ENCODE peak calls at places on chromosomes 11 and 22, in four cellular contexts. One of them, this sample, is unnamed.

GRCh38 chr22:49400136-49400865 is 427.4 kb downstream of the BRD1 start:
- DNase-seq in CD8-positive, alpha-beta T cell: no peak
- DNase-seq in astrocyte of the cerebellum: peak
- DNase-seq in AG10803: no peak
- DNase-seq in this sample: peak

GRCh38 chr22:19965771-19966709 is 24.4 kb upstream of the TXNRD2 start:
- DNase-seq in CD8-positive, alpha-beta T cell: no peak
- DNase-seq in AG10803: no peak
- DNase-seq in astrocyte of the cerebellum: no peak
- DNase-seq in this sample: no peak

GRCh38 chr11:124801636-124802312 is 1.6 kb upstream of the MSANTD2 start:
- DNase-seq in CD8-positive, alpha-beta T cell: no peak
- DNase-seq in AG10803: peak
- DNase-seq in astrocyte of the cerebellum: no peak
- DNase-seq in this sample: no peak

GRCh38 chr22:40000171-40000570 is 5.4 kb downstream of the FAM83F start:
- DNase-seq in CD8-positive, alpha-beta T cell: no peak
- DNase-seq in AG10803: no peak
- DNase-seq in astrocyte of the cerebellum: no peak
- DNase-seq in this sample: no peak

GRCh38 chr11:100190395-100190794 is 496.7 kb upstream of the ARHGAP42 start:
- DNase-seq in AG10803: no peak
- DNase-seq in CD8-positive, alpha-beta T cell: no peak
- DNase-seq in astrocyte of the cerebellum: no peak
- DNase-seq in this sample: no peak

GRCh38 chr11:31870609-31871309 is 59.6 kb upstream of the PAX6 start:
- DNase-seq in AG10803: peak
- DNase-seq in astrocyte of the cerebellum: peak
- DNase-seq in CD8-positive, alpha-beta T cell: no peak
- DNase-seq in this sample: peak

GRCh38 chr11:209275-210121 is 2.0 kb downstream of the RIC8A start:
- DNase-seq in astrocyte of the cerebellum: no peak
- DNase-seq in AG10803: peak
- DNase-seq in CD8-positive, alpha-beta T cell: no peak
- DNase-seq in this sample: no peak

GRCh38 chr11:20311444-20311843 is 52.1 kb upstream of the HTATIP2 start:
- DNase-seq in CD8-positive, alpha-beta T cell: no peak
- DNase-seq in astrocyte of the cerebellum: no peak
- DNase-seq in AG10803: no peak
- DNase-seq in this sample: no peak

GRCh38 chr11:8111636-8112035 is 30.6 kb downstream of the TUB start:
- DNase-seq in astrocyte of the cerebellum: no peak
- DNase-seq in CD8-positive, alpha-beta T cell: no peak
- DNase-seq in AG10803: peak
- DNase-seq in this sample: no peak

GRCh38 chr22:48715511-48715910 is 1112.2 kb downstream of the BRD1 start:
- DNase-seq in astrocyte of the cerebellum: no peak
- DNase-seq in CD8-positive, alpha-beta T cell: no peak
- DNase-seq in AG10803: no peak
- DNase-seq in this sample: no peak

GRCh38 chr11:30345644-30346043 is 22.7 kb downstream of the ARL14EP start:
- DNase-seq in astrocyte of the cerebellum: no peak
- DNase-seq in CD8-positive, alpha-beta T cell: no peak
- DNase-seq in AG10803: no peak
- DNase-seq in this sample: no peak

GRCh38 chr11:124942446-124943202 is 6.8 kb upstream of the HEPACAM start:
- DNase-seq in CD8-positive, alpha-beta T cell: no peak
- DNase-seq in AG10803: no peak
- DNase-seq in astrocyte of the cerebellum: no peak
- DNase-seq in this sample: no peak

GRCh38 chr11:12098601-12099000 is 11.8 kb upstream of the MICAL2 start:
- DNase-seq in astrocyte of the cerebellum: no peak
- DNase-seq in CD8-positive, alpha-beta T cell: no peak
- DNase-seq in AG10803: no peak
- DNase-seq in this sample: no peak

GRCh38 chr11:19673924-19674390 is 38.7 kb upstream of the NAV2 start:
- DNase-seq in astrocyte of the cerebellum: no peak
- DNase-seq in CD8-positive, alpha-beta T cell: no peak
- DNase-seq in AG10803: peak
- DNase-seq in this sample: no peak

GRCh38 chr22:37472418-37473006 is 13.7 kb downstream of the MFNG start:
- DNase-seq in astrocyte of the cerebellum: no peak
- DNase-seq in CD8-positive, alpha-beta T cell: no peak
- DNase-seq in AG10803: peak
- DNase-seq in this sample: no peak

GRCh38 chr11:78417888-78418583 is 416 bp upstream of the GAB2 start:
- DNase-seq in CD8-positive, alpha-beta T cell: peak
- DNase-seq in astrocyte of the cerebellum: no peak
- DNase-seq in AG10803: peak
- DNase-seq in this sample: peak

GRCh38 chr22:37557321-37558001 is 2.8 kb upstream of the CDC42EP1 start:
- DNase-seq in AG10803: no peak
- DNase-seq in astrocyte of the cerebellum: no peak
- DNase-seq in CD8-positive, alpha-beta T cell: no peak
- DNase-seq in this sample: no peak

GRCh38 chr11:27861706-27862430 is 161.6 kb upstream of the BDNF start:
- DNase-seq in AG10803: peak
- DNase-seq in astrocyte of the cerebellum: peak
- DNase-seq in CD8-positive, alpha-beta T cell: no peak
- DNase-seq in this sample: no peak

GRCh38 chr22:48520888-48521600 is 1306.6 kb downstream of the BRD1 start:
- DNase-seq in astrocyte of the cerebellum: no peak
- DNase-seq in CD8-positive, alpha-beta T cell: no peak
- DNase-seq in AG10803: no peak
- DNase-seq in this sample: no peak

GRCh38 chr11:129308241-129308865 is 67.3 kb upstream of the BARX2 start:
- DNase-seq in AG10803: no peak
- DNase-seq in astrocyte of the cerebellum: no peak
- DNase-seq in CD8-positive, alpha-beta T cell: no peak
- DNase-seq in this sample: no peak

GRCh38 chr11:115269193-115269592 is 235.0 kb downstream of the CADM1 start:
- DNase-seq in astrocyte of the cerebellum: no peak
- DNase-seq in CD8-positive, alpha-beta T cell: no peak
- DNase-seq in AG10803: no peak
- DNase-seq in this sample: no peak

GRCh38 chr11:117919326-117920275 is 9.6 kb downstream of the TMPRSS13 start:
- DNase-seq in astrocyte of the cerebellum: no peak
- DNase-seq in CD8-positive, alpha-beta T cell: no peak
- DNase-seq in AG10803: no peak
- DNase-seq in this sample: no peak

GRCh38 chr22:30459206-30460052 is 12.4 kb downstream of the SEC14L3 start:
- DNase-seq in AG10803: no peak
- DNase-seq in astrocyte of the cerebellum: no peak
- DNase-seq in CD8-positive, alpha-beta T cell: no peak
- DNase-seq in this sample: no peak

GRCh38 chr11:28461846-28462245 is 353.7 kb downstream of the METTL15 start:
- DNase-seq in AG10803: no peak
- DNase-seq in CD8-positive, alpha-beta T cell: no peak
- DNase-seq in astrocyte of the cerebellum: no peak
- DNase-seq in this sample: no peak

GRCh38 chr11:32526715-32527114 is 56.9 kb upstream of the EIF3M start:
- DNase-seq in AG10803: no peak
- DNase-seq in astrocyte of the cerebellum: no peak
- DNase-seq in CD8-positive, alpha-beta T cell: no peak
- DNase-seq in this sample: no peak

GRCh38 chr11:1751521-1751921 is 1.1 kb upstream of the IFITM10 start:
- DNase-seq in CD8-positive, alpha-beta T cell: no peak
- DNase-seq in astrocyte of the cerebellum: no peak
- DNase-seq in AG10803: no peak
- DNase-seq in this sample: no peak

GRCh38 chr22:22410677-22411076 is 97.9 kb downstream of the ZNF280B start:
- DNase-seq in AG10803: no peak
- DNase-seq in astrocyte of the cerebellum: no peak
- DNase-seq in CD8-positive, alpha-beta T cell: no peak
- DNase-seq in this sample: peak

GRCh38 chr22:36026741-36027140 is 1.9 kb downstream of the RBFOX2 start:
- DNase-seq in AG10803: peak
- DNase-seq in astrocyte of the cerebellum: no peak
- DNase-seq in CD8-positive, alpha-beta T cell: no peak
- DNase-seq in this sample: no peak

GRCh38 chr11:36261094-36261493 is 28.1 kb downstream of the COMMD9 start:
- DNase-seq in astrocyte of the cerebellum: no peak
- DNase-seq in CD8-positive, alpha-beta T cell: no peak
- DNase-seq in AG10803: no peak
- DNase-seq in this sample: no peak
- TF ChIP-seq CTCF in astrocyte of the cerebellum: no peak
- TF ChIP-seq CTCF in CD8-positive, alpha-beta T cell: no peak
- TF ChIP-seq CTCF in AG10803: no peak
- TF ChIP-seq CTCF in this sample: no peak

GRCh38 chr22:32736746-32737145 is 64.8 kb upstream of the TIMP3 start:
- DNase-seq in CD8-positive, alpha-beta T cell: no peak
- DNase-seq in astrocyte of the cerebellum: no peak
- DNase-seq in AG10803: no peak
- DNase-seq in this sample: no peak
- TF ChIP-seq CTCF in CD8-positive, alpha-beta T cell: no peak
- TF ChIP-seq CTCF in astrocyte of the cerebellum: no peak
- TF ChIP-seq CTCF in AG10803: no peak
- TF ChIP-seq CTCF in this sample: no peak

GRCh38 chr11:35802221-35802620 is 139.6 kb downstream of the TRIM44 start:
- DNase-seq in astrocyte of the cerebellum: no peak
- DNase-seq in AG10803: no peak
- DNase-seq in CD8-positive, alpha-beta T cell: no peak
- DNase-seq in this sample: no peak

GRCh38 chr11:35798983-35799382 is 136.4 kb downstream of the TRIM44 start:
- DNase-seq in CD8-positive, alpha-beta T cell: no peak
- DNase-seq in astrocyte of the cerebellum: no peak
- DNase-seq in AG10803: no peak
- DNase-seq in this sample: no peak

GRCh38 chr11:35798423-35798822 is 135.8 kb downstream of the TRIM44 start:
- DNase-seq in AG10803: no peak
- DNase-seq in astrocyte of the cerebellum: no peak
- DNase-seq in CD8-positive, alpha-beta T cell: no peak
- DNase-seq in this sample: no peak

GRCh38 chr11:35800970-35801953 is 138.7 kb downstream of the TRIM44 start:
- DNase-seq in CD8-positive, alpha-beta T cell: no peak
- DNase-seq in AG10803: no peak
- DNase-seq in astrocyte of the cerebellum: no peak
- DNase-seq in this sample: no peak

DNA sequence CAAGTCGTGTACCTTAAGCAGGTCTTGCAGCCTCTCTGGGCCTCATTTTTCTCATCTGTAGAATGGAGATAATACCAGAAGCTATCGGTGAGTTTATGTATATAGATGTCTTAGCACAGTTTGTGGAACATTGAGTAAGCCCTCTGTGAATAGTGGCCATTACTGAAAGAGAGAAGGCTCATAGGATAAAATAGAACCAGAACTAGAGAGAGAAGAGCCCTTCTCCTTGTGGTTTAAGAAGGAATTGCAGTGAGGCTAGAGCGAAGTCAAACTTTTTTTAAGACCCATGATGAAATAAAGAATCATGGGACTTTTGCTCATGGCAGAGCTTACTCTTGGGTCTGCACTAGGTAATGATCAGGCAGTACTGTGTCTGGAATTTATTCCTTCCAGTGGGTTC is 137.1 kb downstream of the TRIM44 start:
- DNase-seq in AG10803: no peak
- DNase-seq in astrocyte of the cerebellum: no peak
- DNase-seq in CD8-positive, alpha-beta T cell: no peak
- DNase-seq in this sample: no peak
- TF ChIP-seq CTCF in AG10803: no peak
- TF ChIP-seq CTCF in astrocyte of the cerebellum: peak
- TF ChIP-seq CTCF in CD8-positive, alpha-beta T cell: no peak
- TF ChIP-seq CTCF in this sample: no peak

DNA sequence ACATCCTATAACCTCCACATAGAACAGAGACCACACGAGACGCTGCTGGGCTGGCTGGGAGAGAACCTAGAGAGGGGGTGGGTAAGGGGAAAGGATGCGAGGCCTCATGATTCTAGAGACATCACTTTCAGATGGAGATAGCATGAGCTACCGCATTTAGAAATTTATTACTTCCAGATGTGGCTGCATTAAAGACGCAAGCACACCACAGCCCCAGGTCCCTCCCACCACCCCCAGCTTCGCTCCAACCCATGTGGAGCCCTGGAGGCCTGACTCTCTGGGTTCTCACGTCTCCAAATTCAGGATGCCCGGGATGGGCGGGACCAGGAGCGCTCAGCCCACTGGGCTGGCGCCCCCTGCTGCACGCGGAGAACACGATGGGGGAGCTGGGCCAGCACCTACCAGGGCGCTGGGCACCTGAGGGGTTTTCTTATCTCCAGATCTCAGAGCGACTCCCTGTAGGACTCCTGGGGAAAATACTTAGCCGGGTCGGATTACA is 13.6 kb downstream of the MRPL21 start:
- DNase-seq in AG10803: peak
- DNase-seq in CD8-positive, alpha-beta T cell: no peak
- DNase-seq in astrocyte of the cerebellum: peak
- DNase-seq in this sample: peak
- TF ChIP-seq CTCF in AG10803: peak
- TF ChIP-seq CTCF in CD8-positive, alpha-beta T cell: no peak
- TF ChIP-seq CTCF in astrocyte of the cerebellum: peak
- TF ChIP-seq CTCF in this sample: peak

GRCh38 chr11:76135491-76135890 is 70.8 kb downstream of the WNT11 start:
- DNase-seq in CD8-positive, alpha-beta T cell: no peak
- DNase-seq in astrocyte of the cerebellum: peak
- DNase-seq in AG10803: peak
- DNase-seq in this sample: peak
- TF ChIP-seq CTCF in CD8-positive, alpha-beta T cell: no peak
- TF ChIP-seq CTCF in astrocyte of the cerebellum: no peak
- TF ChIP-seq CTCF in AG10803: no peak
- TF ChIP-seq CTCF in this sample: no peak

DNA sequence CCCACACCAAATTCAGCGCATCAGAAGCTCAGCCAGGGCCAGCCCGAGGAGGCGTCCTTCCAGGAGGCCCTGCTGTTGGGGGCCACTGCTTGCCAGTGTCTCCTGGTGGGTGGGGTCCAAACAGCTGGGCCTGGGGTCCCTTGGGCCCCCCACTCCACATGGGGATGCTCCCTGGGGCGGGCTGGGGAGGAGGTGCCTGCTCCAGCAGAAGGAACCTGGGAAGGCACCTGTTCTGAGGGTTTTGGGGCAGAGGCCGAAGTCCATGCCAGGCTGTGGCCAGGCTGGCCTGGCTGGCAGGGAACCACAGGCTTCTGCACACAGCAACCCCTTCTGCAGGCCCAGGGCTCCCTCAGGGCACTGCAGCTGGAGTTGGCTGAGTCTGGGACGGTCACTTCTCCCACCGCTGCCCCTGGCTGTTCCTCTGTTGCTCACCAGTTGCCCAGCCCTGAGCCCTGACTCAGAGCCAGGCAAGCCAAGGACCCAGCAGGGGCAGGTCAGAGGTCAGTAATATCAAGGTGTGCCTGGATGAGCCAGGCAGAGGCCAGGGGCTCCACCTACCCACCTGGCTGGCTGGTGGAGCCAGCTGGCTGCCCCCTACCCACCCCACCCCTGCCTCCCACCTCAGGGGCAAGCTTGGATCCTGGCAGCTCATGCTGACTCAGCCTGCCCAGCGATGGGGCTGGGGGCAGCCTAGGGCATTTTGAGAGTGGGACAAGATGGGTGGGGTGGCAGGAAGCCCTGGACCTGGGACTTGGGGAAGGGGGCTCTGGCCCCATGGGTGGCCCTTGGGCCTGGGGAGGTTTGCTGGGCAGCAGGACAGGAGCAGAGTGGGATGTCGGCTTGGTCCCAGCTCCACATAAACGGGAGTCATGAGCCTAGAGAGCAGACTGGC is 12.0 kb upstream of the PHLDA2 start:
- DNase-seq in AG10803: no peak
- DNase-seq in CD8-positive, alpha-beta T cell: no peak
- DNase-seq in astrocyte of the cerebellum: no peak
- DNase-seq in this sample: no peak
- TF ChIP-seq CTCF in AG10803: no peak
- TF ChIP-seq CTCF in CD8-positive, alpha-beta T cell: no peak
- TF ChIP-seq CTCF in astrocyte of the cerebellum: no peak
- TF ChIP-seq CTCF in this sample: no peak